ENCODE peak calls at places on chromosomes 13 and 19, in seven cellular contexts. One of them, this sample, is unnamed.

GRCh38 chr13:59303433-59303832 is 860.3 kb downstream of the DIAPH3 start:
- DNase-seq in mesendoderm: no peak
- DNase-seq in H9: no peak
- DNase-seq in mesenchymal stem cell: no peak
- DNase-seq in IMR-90: no peak
- DNase-seq in H1: no peak
- DNase-seq in trophoblast cell: no peak
- DNase-seq in this sample: no peak

GRCh38 chr19:51686171-51686570 is 7.0 kb upstream of the SPACA6 start:
- DNase-seq in mesenchymal stem cell: peak
- DNase-seq in H1: no peak
- DNase-seq in H9: no peak
- DNase-seq in mesendoderm: no peak
- DNase-seq in IMR-90: no peak
- DNase-seq in trophoblast cell: no peak
- DNase-seq in this sample: no peak

GRCh38 chr13:90197722-90198121 is 1149.8 kb upstream of the MIR17HG start:
- DNase-seq in mesenchymal stem cell: peak
- DNase-seq in trophoblast cell: no peak
- DNase-seq in mesendoderm: no peak
- DNase-seq in IMR-90: no peak
- DNase-seq in H1: no peak
- DNase-seq in H9: no peak
- DNase-seq in this sample: no peak

GRCh38 chr13:99661791-99662190 is 160.5 kb downstream of the TM9SF2 start:
- DNase-seq in H9: peak
- DNase-seq in trophoblast cell: no peak
- DNase-seq in H1: peak
- DNase-seq in mesendoderm: peak
- DNase-seq in mesenchymal stem cell: no peak
- DNase-seq in IMR-90: no peak
- DNase-seq in this sample: peak

GRCh38 chr13:21124853-21125252 is 51.5 kb downstream of the SKA3 start:
- DNase-seq in IMR-90: peak
- DNase-seq in H1: no peak
- DNase-seq in trophoblast cell: no peak
- DNase-seq in mesendoderm: no peak
- DNase-seq in mesenchymal stem cell: peak
- DNase-seq in H9: peak
- DNase-seq in this sample: no peak

GRCh38 chr13:44790289-44790688 is 199.0 kb downstream of the NUFIP1 start:
- DNase-seq in mesenchymal stem cell: no peak
- DNase-seq in mesendoderm: no peak
- DNase-seq in IMR-90: no peak
- DNase-seq in trophoblast cell: no peak
- DNase-seq in H9: peak
- DNase-seq in H1: peak
- DNase-seq in this sample: no peak

GRCh38 chr19:19146000-19146608 is 7.8 kb upstream of the TMEM161A start:
- DNase-seq in IMR-90: peak
- DNase-seq in H9: peak
- DNase-seq in trophoblast cell: peak
- DNase-seq in H1: peak
- DNase-seq in mesenchymal stem cell: peak
- DNase-seq in mesendoderm: peak
- DNase-seq in this sample: peak

GRCh38 chr13:62085832-62086231 is 670.2 kb upstream of the PCDH20 start:
- DNase-seq in trophoblast cell: no peak
- DNase-seq in mesenchymal stem cell: no peak
- DNase-seq in IMR-90: no peak
- DNase-seq in H9: no peak
- DNase-seq in H1: no peak
- DNase-seq in mesendoderm: peak
- DNase-seq in this sample: no peak

GRCh38 chr19:33805840-33806433 is 9.3 kb downstream of the KCTD15 start:
- DNase-seq in trophoblast cell: no peak
- DNase-seq in H9: no peak
- DNase-seq in H1: no peak
- DNase-seq in mesendoderm: no peak
- DNase-seq in mesenchymal stem cell: no peak
- DNase-seq in IMR-90: no peak
- DNase-seq in this sample: no peak

GRCh38 chr19:40147693-40148347 is 43.4 kb upstream of the MAP3K10 start:
- DNase-seq in H1: no peak
- DNase-seq in H9: no peak
- DNase-seq in mesendoderm: no peak
- DNase-seq in mesenchymal stem cell: peak
- DNase-seq in IMR-90: peak
- DNase-seq in trophoblast cell: peak
- DNase-seq in this sample: no peak

GRCh38 chr19:33302974-33303790 is 848 bp upstream of the CEBPA start:
- DNase-seq in trophoblast cell: peak
- DNase-seq in mesendoderm: peak
- DNase-seq in H9: peak
- DNase-seq in IMR-90: peak
- DNase-seq in H1: peak
- DNase-seq in mesenchymal stem cell: peak
- DNase-seq in this sample: no peak

GRCh38 chr19:33471111-33471996 is 50.2 kb downstream of the PEPD start:
- DNase-seq in H1: no peak
- DNase-seq in mesenchymal stem cell: no peak
- DNase-seq in IMR-90: no peak
- DNase-seq in mesendoderm: no peak
- DNase-seq in H9: no peak
- DNase-seq in trophoblast cell: no peak
- DNase-seq in this sample: no peak

GRCh38 chr13:98706446-98707110 is 45.9 kb downstream of the SLC15A1 start:
- DNase-seq in mesendoderm: peak
- DNase-seq in trophoblast cell: peak
- DNase-seq in H1: no peak
- DNase-seq in IMR-90: peak
- DNase-seq in mesenchymal stem cell: peak
- DNase-seq in H9: no peak
- DNase-seq in this sample: no peak

GRCh38 chr19:58518261-58519086 is 1.1 kb downstream of the ZBTB45 start:
- DNase-seq in mesendoderm: no peak
- DNase-seq in mesenchymal stem cell: no peak
- DNase-seq in trophoblast cell: no peak
- DNase-seq in IMR-90: no peak
- DNase-seq in H1: no peak
- DNase-seq in H9: peak
- DNase-seq in this sample: no peak

GRCh38 chr19:35921012-35921411 is 12.9 kb upstream of the TYROBP start:
- DNase-seq in H1: no peak
- DNase-seq in mesenchymal stem cell: no peak
- DNase-seq in H9: no peak
- DNase-seq in IMR-90: no peak
- DNase-seq in mesendoderm: no peak
- DNase-seq in trophoblast cell: no peak
- DNase-seq in this sample: no peak

GRCh38 chr13:102599451-102600012 is 2.7 kb downstream of the TPP2 start:
- DNase-seq in mesenchymal stem cell: no peak
- DNase-seq in mesendoderm: no peak
- DNase-seq in H1: no peak
- DNase-seq in trophoblast cell: no peak
- DNase-seq in IMR-90: no peak
- DNase-seq in H9: no peak
- DNase-seq in this sample: no peak

GRCh38 chr13:104143760-104144406 is 1077.7 kb upstream of the SLC10A2 start:
- DNase-seq in H9: peak
- DNase-seq in mesenchymal stem cell: peak
- DNase-seq in mesendoderm: peak
- DNase-seq in H1: peak
- DNase-seq in trophoblast cell: no peak
- DNase-seq in IMR-90: no peak
- DNase-seq in this sample: no peak

GRCh38 chr13:71879129-71879535 is 12.1 kb upstream of the DACH1 start:
- DNase-seq in trophoblast cell: peak
- DNase-seq in mesendoderm: peak
- DNase-seq in H9: peak
- DNase-seq in mesenchymal stem cell: peak
- DNase-seq in IMR-90: peak
- DNase-seq in H1: no peak
- DNase-seq in this sample: peak

GRCh38 chr19:3982701-3983541 is 2.3 kb downstream of the EEF2 start:
- DNase-seq in H1: peak
- DNase-seq in mesenchymal stem cell: peak
- DNase-seq in mesendoderm: peak
- DNase-seq in trophoblast cell: peak
- DNase-seq in IMR-90: peak
- DNase-seq in H9: peak
- DNase-seq in this sample: no peak

GRCh38 chr19:40800339-40800996 is 1.5 kb downstream of the EGLN2 start:
- DNase-seq in mesendoderm: no peak
- DNase-seq in IMR-90: no peak
- DNase-seq in H1: no peak
- DNase-seq in H9: no peak
- DNase-seq in mesenchymal stem cell: no peak
- DNase-seq in trophoblast cell: no peak
- DNase-seq in this sample: no peak

GRCh38 chr13:34025746-34026145 is 207.8 kb downstream of the RFC3 start:
- DNase-seq in mesendoderm: no peak
- DNase-seq in trophoblast cell: no peak
- DNase-seq in H1: no peak
- DNase-seq in mesenchymal stem cell: peak
- DNase-seq in IMR-90: peak
- DNase-seq in H9: no peak
- DNase-seq in this sample: no peak

GRCh38 chr19:7266832-7267231 is 27.4 kb downstream of the INSR start:
- DNase-seq in H9: no peak
- DNase-seq in H1: no peak
- DNase-seq in mesenchymal stem cell: no peak
- DNase-seq in mesendoderm: no peak
- DNase-seq in IMR-90: no peak
- DNase-seq in trophoblast cell: no peak
- DNase-seq in this sample: no peak
- H3K23ac ChIP-seq in H9: no peak
- H3K23ac ChIP-seq in H1: no peak
- H3K23ac ChIP-seq in mesenchymal stem cell: no peak
- H3K23ac ChIP-seq in mesendoderm: no peak
- H3K23ac ChIP-seq in IMR-90: no peak
- H3K23ac ChIP-seq in trophoblast cell: no peak
- H3K23ac ChIP-seq in this sample: no peak

GRCh38 chr13:108527849-108528248 is 101.6 kb upstream of the MYO16 start:
- DNase-seq in H9: no peak
- DNase-seq in IMR-90: no peak
- DNase-seq in H1: no peak
- DNase-seq in trophoblast cell: no peak
- DNase-seq in mesendoderm: peak
- DNase-seq in mesenchymal stem cell: no peak
- DNase-seq in this sample: no peak
- H3K23ac ChIP-seq in H9: no peak
- H3K23ac ChIP-seq in IMR-90: no peak
- H3K23ac ChIP-seq in H1: no peak
- H3K23ac ChIP-seq in trophoblast cell: no peak
- H3K23ac ChIP-seq in mesendoderm: no peak
- H3K23ac ChIP-seq in mesenchymal stem cell: no peak
- H3K23ac ChIP-seq in this sample: no peak

GRCh38 chr19:17836530-17836929 is 11.3 kb downstream of the JAK3 start:
- DNase-seq in mesendoderm: peak
- DNase-seq in H1: no peak
- DNase-seq in IMR-90: no peak
- DNase-seq in trophoblast cell: peak
- DNase-seq in H9: no peak
- DNase-seq in mesenchymal stem cell: no peak
- DNase-seq in this sample: no peak
- H3K23ac ChIP-seq in mesendoderm: no peak
- H3K23ac ChIP-seq in H1: no peak
- H3K23ac ChIP-seq in IMR-90: no peak
- H3K23ac ChIP-seq in trophoblast cell: no peak
- H3K23ac ChIP-seq in H9: no peak
- H3K23ac ChIP-seq in mesenchymal stem cell: no peak
- H3K23ac ChIP-seq in this sample: no peak

GRCh38 chr13:77331421-77331820 is 4.5 kb upstream of the MYCBP2 start:
- DNase-seq in H9: no peak
- DNase-seq in IMR-90: no peak
- DNase-seq in trophoblast cell: no peak
- DNase-seq in mesenchymal stem cell: no peak
- DNase-seq in mesendoderm: no peak
- DNase-seq in H1: no peak
- DNase-seq in this sample: no peak
- H3K23ac ChIP-seq in H9: no peak
- H3K23ac ChIP-seq in IMR-90: no peak
- H3K23ac ChIP-seq in trophoblast cell: no peak
- H3K23ac ChIP-seq in mesenchymal stem cell: no peak
- H3K23ac ChIP-seq in mesendoderm: no peak
- H3K23ac ChIP-seq in H1: no peak
- H3K23ac ChIP-seq in this sample: no peak

DNA sequence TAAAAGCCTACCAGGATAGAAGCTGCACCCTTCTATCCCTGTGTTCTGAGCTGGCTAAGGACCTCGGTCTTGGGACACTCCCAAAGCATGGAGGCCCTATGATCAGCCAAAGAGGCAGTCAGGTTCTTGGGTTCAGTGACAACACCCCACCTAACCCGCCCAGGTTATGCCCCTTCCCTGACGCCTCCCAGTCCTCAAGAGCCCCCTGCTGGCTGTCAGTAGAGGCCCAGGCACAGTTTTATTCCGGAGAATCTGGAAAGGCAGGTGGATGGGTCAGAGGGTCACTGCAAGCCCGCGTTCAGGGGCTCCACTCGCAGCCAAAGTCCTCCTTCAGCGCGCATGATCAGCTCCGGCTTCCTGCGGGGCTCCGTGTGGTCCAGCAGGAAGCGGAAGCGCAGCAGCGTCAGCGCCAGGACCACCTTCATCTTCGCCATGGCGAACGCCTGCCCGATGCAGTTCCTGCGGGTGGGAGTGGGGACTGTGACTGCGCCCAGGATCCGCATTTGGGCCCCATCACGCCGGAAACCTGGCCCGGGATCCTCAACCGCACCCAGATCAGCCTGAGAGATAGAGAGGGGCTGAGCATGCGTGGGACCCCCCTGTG is 22.3 kb downstream of the OR10H3 start:
- DNase-seq in H9: no peak
- DNase-seq in trophoblast cell: no peak
- DNase-seq in IMR-90: no peak
- DNase-seq in H1: no peak
- DNase-seq in mesenchymal stem cell: no peak
- DNase-seq in mesendoderm: no peak
- DNase-seq in this sample: no peak
- H3K23ac ChIP-seq in H9: no peak
- H3K23ac ChIP-seq in trophoblast cell: no peak
- H3K23ac ChIP-seq in IMR-90: no peak
- H3K23ac ChIP-seq in H1: no peak
- H3K23ac ChIP-seq in mesenchymal stem cell: no peak
- H3K23ac ChIP-seq in mesendoderm: no peak
- H3K23ac ChIP-seq in this sample: peak

DNA sequence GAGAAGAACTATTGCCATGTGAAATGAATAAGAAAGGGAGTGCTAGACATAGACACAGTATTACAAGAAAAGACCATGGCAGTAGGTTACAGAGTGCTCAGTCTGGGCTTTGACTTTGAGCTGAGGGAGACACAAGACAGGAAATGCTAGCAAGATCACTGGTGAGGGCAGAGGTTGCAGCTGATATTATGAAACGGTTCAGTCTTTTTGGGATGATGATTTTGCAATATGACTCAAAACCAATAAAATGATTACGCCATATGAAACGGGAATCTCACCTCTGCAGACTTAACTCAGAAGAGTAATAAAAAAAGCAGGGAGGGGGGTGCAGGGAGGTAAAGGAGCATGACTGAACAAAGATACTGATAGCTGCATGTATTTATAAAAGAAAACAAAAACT is 123.1 kb downstream of the RBM26 start:
- DNase-seq in H9: no peak
- DNase-seq in H1: no peak
- DNase-seq in trophoblast cell: peak
- DNase-seq in IMR-90: no peak
- DNase-seq in mesendoderm: no peak
- DNase-seq in mesenchymal stem cell: no peak
- DNase-seq in this sample: no peak
- H3K23ac ChIP-seq in H9: no peak
- H3K23ac ChIP-seq in H1: no peak
- H3K23ac ChIP-seq in trophoblast cell: no peak
- H3K23ac ChIP-seq in IMR-90: no peak
- H3K23ac ChIP-seq in mesendoderm: no peak
- H3K23ac ChIP-seq in mesenchymal stem cell: no peak
- H3K23ac ChIP-seq in this sample: no peak

This sample was measured in neuronal stem cell.